ENCODE peak calls at places on chromosomes 7 and 10, in six cellular contexts. M is astrocyte of the spinal cord; K is Kasumi-1; I is hippocampal formation; F is NCI-H1417; H is stimulated activated naive CD4-positive, alpha-beta T cell treated with Interleukin-2 at 50 U/mL for 16 hours. C is an unnamed sample.

GRCh38 chr7:100051611-100052010 is 2.0 kb downstream of the ZSCAN21 start:
- DNase-seq in H (no peak), F (no peak), M (no peak), K (no peak), I (no peak), C (no peak)

GRCh38 chr10:55370021-55370420 is 569.0 kb upstream of the PCDH15 start:
- DNase-seq in I (no peak), H (no peak), F (peak; percentile 60), M (peak; percentile 73), K (no peak), C (peak; percentile 61)

GRCh38 chr7:68279827-68280400 is 1283.3 kb downstream of the TYW1 start:
- DNase-seq in M (no peak), K (no peak), H (no peak), F (no peak), I (no peak), C (no peak)

GRCh38 chr7:20359397-20359963 is 28.8 kb downstream of the ITGB8 start:
- DNase-seq in F (no peak), H (no peak), I (no peak), M (no peak), K (no peak), C (no peak)

GRCh38 chr7:129351320-129351719 is 82.9 kb upstream of the STRIP2 start:
- DNase-seq in I (no peak), H (no peak), M (peak; percentile 32), F (no peak), K (no peak), C (no peak)

GRCh38 chr7:50349963-50350944 is 45.7 kb downstream of the IKZF1 start:
- DNase-seq in M (no peak), K (no peak), I (no peak), F (no peak), H (peak; percentile 83), C (no peak)

GRCh38 chr10:6399241-6399701 is 180.8 kb downstream of the PRKCQ start:
- DNase-seq in I (peak; percentile 65), H (no peak), K (peak; percentile 66), M (peak; percentile 28), F (no peak), C (no peak)

GRCh38 chr10:132170561-132171361 is 16.0 kb upstream of the DPYSL4 start:
- DNase-seq in K (no peak), F (no peak), I (no peak), M (no peak), H (no peak), C (peak; percentile 32)

GRCh38 chr7:48090095-48090805 is 1.2 kb downstream of the UPP1 start:
- DNase-seq in H (no peak), F (no peak), K (no peak), M (peak; percentile 45), I (no peak), C (no peak)

GRCh38 chr7:9752033-9752432 is 1221.6 kb upstream of the PHF14 start:
- DNase-seq in F (no peak), K (no peak), M (no peak), I (no peak), H (no peak), C (no peak)

GRCh38 chr10:99329238-99329890 is at the start of gene CNNM1:
- DNase-seq in I (no peak), H (no peak), K (no peak), M (no peak), F (peak; percentile 56), C (peak; percentile 48)

GRCh38 chr10:126777726-126778125 is 107.2 kb upstream of the C10orf90 start:
- DNase-seq in F (no peak), H (no peak), M (no peak), I (no peak), K (no peak), C (no peak)

GRCh38 chr10:12735843-12736462 is 265.6 kb downstream of the CCDC3 start:
- DNase-seq in H (no peak), K (no peak), M (no peak), I (no peak), F (no peak), C (no peak)

GRCh38 chr10:13416760-13417159 is 68.7 kb upstream of the SEPHS1 start:
- DNase-seq in H (no peak), I (no peak), K (no peak), F (no peak), M (no peak), C (no peak)

GRCh38 chr7:96021533-96021932 is 249.2 kb downstream of the DYNC1I1 start:
- DNase-seq in K (no peak), I (no peak), M (no peak), F (no peak), H (no peak), C (no peak)

C was measured in NCI-H146.